ENCODE peak calls at places on chromosomes 4 and X, in six cellular contexts. One of them, this sample, is unnamed.

GRCh38 chrX:48648299-48648698 is 35.3 kb upstream of the WAS start:
- DNase-seq in A549: no peak
- DNase-seq in pancreas: no peak
- DNase-seq in H4: peak; percentile 63
- DNase-seq in M059J: peak; percentile 63
- DNase-seq in WTC11: peak; percentile 21
- DNase-seq in this sample: peak; percentile 62

GRCh38 chr4:13481569-13481968 is 2.6 kb downstream of the RAB28 start:
- DNase-seq in pancreas: no peak
- DNase-seq in H4: peak; percentile 31
- DNase-seq in A549: no peak
- DNase-seq in WTC11: no peak
- DNase-seq in M059J: peak; percentile 47
- DNase-seq in this sample: no peak

GRCh38 chrX:54479471-54480122 is 16.4 kb downstream of the FGD1 start:
- DNase-seq in M059J: peak; percentile 7
- DNase-seq in A549: no peak
- DNase-seq in pancreas: no peak
- DNase-seq in WTC11: peak; percentile 63
- DNase-seq in H4: no peak
- DNase-seq in this sample: peak; percentile 68

GRCh38 chrX:134484039-134484438 is 24.1 kb downstream of the HPRT1 start:
- DNase-seq in A549: peak; percentile 7
- DNase-seq in M059J: peak; percentile 70
- DNase-seq in pancreas: no peak
- DNase-seq in WTC11: no peak
- DNase-seq in H4: peak; percentile 27
- DNase-seq in this sample: no peak

GRCh38 chrX:133880032-133880443 is 105.4 kb downstream of the GPC3 start:
- DNase-seq in H4: peak; percentile 11
- DNase-seq in A549: no peak
- DNase-seq in pancreas: no peak
- DNase-seq in M059J: no peak
- DNase-seq in WTC11: no peak
- DNase-seq in this sample: no peak

GRCh38 chr4:173242466-173243250 is 74.0 kb downstream of the GALNT7 start:
- DNase-seq in pancreas: no peak
- DNase-seq in H4: no peak
- DNase-seq in WTC11: no peak
- DNase-seq in M059J: peak; percentile 3
- DNase-seq in A549: no peak
- DNase-seq in this sample: no peak

GRCh38 chrX:31658360-31658759 is 586.5 kb upstream of the FTHL17 start:
- DNase-seq in H4: peak; percentile 50
- DNase-seq in A549: no peak
- DNase-seq in M059J: peak; percentile 30
- DNase-seq in WTC11: no peak
- DNase-seq in pancreas: no peak
- DNase-seq in this sample: no peak

GRCh38 chr4:173520921-173521473 is 9.0 kb downstream of the HAND2 start:
- DNase-seq in WTC11: no peak
- DNase-seq in pancreas: no peak
- DNase-seq in A549: no peak
- DNase-seq in M059J: no peak
- DNase-seq in H4: no peak
- DNase-seq in this sample: no peak

This sample was measured in H9.